ENCODE peak calls at places on chromosomes 12 and 14, in eight cellular contexts. R is tibial artery, Z is IMR-90, G is lower leg skin, C is fibroblast of mammary gland, Y is colonic mucosa, L is ascending aorta, A is left ventricle myocardium inferior. N is an unnamed sample.

GRCh38 chr12:114920828-114921579 is 237.0 kb upstream of the TBX3 start:
- DNase-seq in Z (peak), G (no peak), L (no peak), R (no peak), Y (no peak), A (no peak), C (peak), N (no peak)

GRCh38 chr12:112985655-112986290 is 7.5 kb downstream of the OAS2 start:
- DNase-seq in L (peak), C (no peak), G (no peak), R (no peak), Y (no peak), Z (no peak), A (no peak), N (no peak)

GRCh38 chr12:13000935-13001724 is 1.1 kb upstream of the HEBP1 start:
- DNase-seq in R (peak), G (peak), C (peak), A (peak), Y (peak), Z (peak), L (peak), N (peak)

GRCh38 chr14:77377502-77377844 is 294 bp downstream of the SAMD15 start:
- DNase-seq in C (no peak), G (no peak), Y (no peak), L (no peak), A (no peak), Z (no peak), R (no peak), N (no peak)

GRCh38 chr12:48764521-48764920 is 24.4 kb downstream of the ADCY6 start:
- DNase-seq in Y (peak), C (no peak), R (no peak), Z (no peak), G (no peak), L (no peak), A (no peak), N (no peak)

GRCh38 chr12:76180401-76181277 is 96.2 kb upstream of the NAP1L1 start:
- DNase-seq in Y (no peak), A (no peak), R (no peak), C (no peak), G (no peak), L (no peak), Z (no peak), N (no peak)

GRCh38 chr14:61435563-61436337 is 114.4 kb downstream of the PRKCH start:
- DNase-seq in C (peak), A (no peak), R (peak), L (no peak), Y (no peak), G (no peak), Z (no peak), N (no peak)

GRCh38 chr12:112121780-112122565 is 3.4 kb upstream of the TRAFD1 start:
- DNase-seq in L (peak), C (peak), R (peak), G (peak), Z (peak), A (peak), Y (peak), N (no peak)

GRCh38 chr14:95660550-95661515 is 25.4 kb upstream of the TCL1B start:
- DNase-seq in A (no peak), Y (no peak), G (peak), Z (no peak), R (no peak), C (peak), L (no peak), N (no peak)

GRCh38 chr14:105859717-105860614 is 333.6 kb downstream of the TMEM121 start:
- DNase-seq in L (peak), G (peak), Z (no peak), A (peak), Y (no peak), R (peak), C (no peak), N (peak)

GRCh38 chr12:79083181-79083580 is 218.6 kb downstream of the SYT1 start:
- DNase-seq in A (no peak), Z (peak), G (no peak), R (no peak), L (no peak), Y (no peak), C (peak), N (no peak)

GRCh38 chr12:89707992-89708792 is 446 bp downstream of the ATP2B1 start:
- DNase-seq in R (no peak), C (no peak), Y (peak), A (peak), L (peak), G (peak), Z (peak), N (peak)

GRCh38 chr12:124396544-124397398 is 101.9 kb downstream of the RFLNA start:
- DNase-seq in A (peak), R (peak), C (no peak), Y (peak), G (peak), L (no peak), Z (no peak), N (no peak)

GRCh38 chr14:76352639-76353281 is 23.2 kb upstream of the ESRRB start:
- DNase-seq in L (no peak), Z (peak), C (peak), A (peak), G (no peak), R (no peak), Y (peak), N (peak)

GRCh38 chr12:51958542-51958941 is 7.0 kb downstream of the ACVR1B start:
- DNase-seq in C (no peak), R (no peak), L (peak), G (peak), Z (no peak), Y (no peak), A (no peak), N (no peak)

GRCh38 chr12:31005944-31006361 is 67.7 kb upstream of the DDX11 start:
- DNase-seq in A (no peak), Z (peak), L (no peak), Y (no peak), G (peak), R (no peak), C (peak), N (no peak)

GRCh38 chr12:52285172-52285745 is 6.1 kb downstream of the KRT81 start:
- DNase-seq in Y (no peak), Z (peak), A (no peak), C (peak), L (no peak), G (peak), R (no peak), N (no peak)

GRCh38 chr14:33273978-33274377 is 335.3 kb downstream of the NPAS3 start:
- DNase-seq in C (no peak), Z (no peak), L (no peak), Y (no peak), R (no peak), A (no peak), G (no peak), N (no peak)

GRCh38 chr14:103232831-103233319 is 101.2 kb upstream of the EIF5 start:
- DNase-seq in A (no peak), Z (no peak), R (no peak), Y (no peak), C (no peak), L (no peak), G (peak), N (no peak)

GRCh38 chr14:89296281-89296745 is 120.7 kb downstream of the FOXN3 start:
- DNase-seq in C (no peak), G (no peak), A (no peak), R (no peak), Y (no peak), Z (no peak), L (no peak), N (no peak)

GRCh38 chr14:53108292-53108937 is 44.7 kb downstream of the DDHD1 start:
- DNase-seq in A (no peak), C (no peak), L (no peak), G (no peak), R (no peak), Y (no peak), Z (no peak), N (no peak)

GRCh38 chr14:102213470-102213869 is 73.8 kb downstream of the WDR20 start:
- DNase-seq in L (no peak), Y (no peak), Z (no peak), G (no peak), R (no peak), A (no peak), C (no peak), N (no peak)

GRCh38 chr12:105595440-105595839 is 264.9 kb downstream of the C12orf75 start:
- DNase-seq in L (no peak), C (no peak), G (no peak), Z (no peak), A (no peak), Y (no peak), R (no peak), N (no peak)

GRCh38 chr12:52004042-52004648 is 2.6 kb upstream of the TAMALIN start:
- DNase-seq in G (no peak), A (no peak), R (peak), Z (peak), L (peak), C (peak), Y (peak), N (no peak)

GRCh38 chr12:57655541-57656240 is 22.7 kb upstream of the B4GALNT1 start:
- DNase-seq in L (no peak), G (no peak), Z (no peak), Y (no peak), A (no peak), C (no peak), R (no peak), N (no peak)

GRCh38 chr12:122366685-122367475 is 55.6 kb downstream of the CLIP1 start:
- DNase-seq in G (peak), R (peak), L (no peak), A (no peak), Z (peak), Y (no peak), C (peak), N (no peak)

GRCh38 chr14:26872510-26872909 is 274.7 kb upstream of the NOVA1 start:
- DNase-seq in C (peak), L (no peak), Y (no peak), A (no peak), G (no peak), Z (no peak), R (no peak), N (no peak)

GRCh38 chr12:65208125-65208524 is 38.7 kb downstream of the LEMD3 start:
- DNase-seq in A (no peak), Y (no peak), Z (no peak), L (no peak), C (no peak), G (no peak), R (no peak), N (no peak)

GRCh38 chr14:102922490-102923200 is at the start of gene AMN:
- DNase-seq in Y (peak), Z (no peak), G (no peak), A (no peak), R (no peak), L (no peak), C (peak), N (no peak)

GRCh38 chr12:27814851-27815591 is 35.0 kb upstream of the MANSC4 start:
- DNase-seq in Z (peak), Y (no peak), A (no peak), L (peak), R (no peak), G (no peak), C (peak), N (no peak)

DNA sequence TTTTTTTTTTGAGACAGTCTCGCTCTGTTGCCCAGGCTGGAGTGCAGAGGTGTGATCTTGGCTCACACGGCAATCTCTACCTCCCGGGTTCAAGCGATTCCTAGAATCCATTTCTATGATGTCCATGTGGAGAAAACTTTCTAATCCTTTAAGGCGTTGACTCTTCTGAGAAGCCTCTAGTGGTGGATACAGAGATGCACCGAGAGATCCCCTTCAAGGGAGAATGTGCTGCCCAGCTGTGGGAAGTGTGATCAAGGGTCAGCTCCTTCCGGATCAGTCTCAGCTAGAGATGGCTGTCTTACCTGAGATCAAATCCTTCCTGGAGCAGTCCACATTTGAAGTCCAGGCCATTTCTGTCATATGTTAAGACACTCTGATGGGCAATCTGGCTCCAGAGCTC is 92.7 kb upstream of the HECTD1 start:
- DNase-seq in A (no peak), Y (no peak), R (no peak), G (no peak), Z (no peak), L (no peak), C (peak), N (no peak)
- TF ChIP-seq CTCF in A (no peak), Y (no peak), R (no peak), G (no peak), Z (peak), L (no peak), C (peak), N (no peak)

GRCh38 chr12:53465679-53466078 is 13.8 kb downstream of the PCBP2 start:
- DNase-seq in A (no peak), L (no peak), G (no peak), Z (no peak), R (no peak), C (no peak), Y (no peak), N (no peak)
- TF ChIP-seq CTCF in A (no peak), L (no peak), G (no peak), Z (no peak), R (no peak), C (no peak), Y (no peak), N (no peak)

DNA sequence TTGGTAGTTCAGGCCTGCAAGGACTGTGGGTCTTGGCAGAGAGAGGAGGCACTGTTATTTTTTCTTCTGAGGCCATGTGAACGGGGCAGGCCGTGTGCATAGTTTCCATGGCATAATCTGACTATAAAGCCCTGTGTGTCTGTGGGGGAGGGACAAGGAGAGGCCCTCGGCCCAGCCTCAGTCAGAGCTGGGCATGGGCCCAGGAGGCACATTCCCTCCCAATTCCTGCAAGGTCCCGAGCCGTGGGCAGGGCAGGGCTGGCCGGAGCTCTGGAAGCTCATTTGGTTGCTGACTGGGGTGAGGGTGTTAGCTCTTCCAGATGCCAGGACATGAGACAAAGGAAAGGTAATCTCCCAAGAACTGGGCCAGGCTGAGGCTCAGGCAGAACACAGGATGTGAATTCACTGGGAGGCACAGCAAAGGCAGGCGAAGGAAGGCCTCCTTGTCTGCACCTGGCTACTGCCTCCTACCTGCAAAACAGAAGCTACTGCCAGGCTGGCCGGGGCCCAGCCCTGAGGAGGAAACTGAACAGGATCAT is 22.0 kb upstream of the PLEKHG3 start:
- DNase-seq in Y (peak), R (peak), G (no peak), C (peak), Z (peak), L (peak), A (peak), N (no peak)
- TF ChIP-seq CTCF in Y (no peak), R (no peak), G (no peak), C (no peak), Z (no peak), L (no peak), A (no peak), N (no peak)

DNA sequence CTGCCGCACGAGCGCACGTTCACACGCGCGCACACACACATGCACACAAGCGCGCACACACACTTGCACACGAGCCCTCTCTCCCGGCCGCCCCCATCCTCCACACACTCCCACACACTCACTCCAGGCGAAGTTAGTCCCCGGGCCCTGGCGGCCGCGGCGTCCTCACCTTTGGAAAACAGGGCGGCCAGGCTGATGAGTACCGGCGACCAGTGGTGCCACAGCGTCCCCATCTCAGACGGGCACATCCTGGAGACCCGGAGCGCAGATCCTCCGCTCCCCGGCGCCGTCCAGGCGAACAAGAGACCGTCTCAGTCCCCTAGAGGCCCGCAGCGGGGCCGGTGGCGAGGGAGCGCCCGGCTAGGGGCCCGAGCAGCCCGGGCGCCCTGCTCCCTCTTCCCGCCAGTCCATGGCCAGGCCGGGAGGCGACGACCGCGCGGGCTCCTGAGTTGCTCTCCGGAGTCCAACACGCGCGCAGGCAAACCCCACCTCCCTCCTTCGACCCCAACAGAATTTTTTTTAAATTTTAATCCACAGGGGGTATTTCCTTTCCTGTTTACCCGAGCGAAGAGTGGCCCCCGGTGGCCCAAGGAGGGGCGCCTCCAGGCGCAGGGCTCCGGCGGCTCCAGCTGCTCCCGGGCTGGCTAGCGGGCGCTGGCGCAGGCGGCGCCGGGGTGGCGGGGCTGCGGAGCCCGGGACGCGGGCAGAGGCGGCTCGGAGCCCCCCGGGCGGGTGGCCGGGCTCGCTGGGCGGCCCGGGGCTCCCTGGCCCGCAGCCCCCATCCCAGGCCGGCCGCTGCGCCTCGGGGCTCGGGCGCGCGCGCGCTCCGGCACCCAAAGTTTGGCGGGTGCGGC is 506 bp downstream of the TMEM132D start:
- DNase-seq in Y (no peak), C (no peak), A (no peak), R (no peak), L (no peak), Z (no peak), G (no peak), N (no peak)
- TF ChIP-seq CTCF in Y (no peak), C (no peak), A (no peak), R (no peak), L (no peak), Z (no peak), G (no peak), N (no peak)

GRCh38 chr14:70692210-70692609 is 50.5 kb downstream of the TTC9 start:
- DNase-seq in C (no peak), A (peak), L (peak), R (peak), Y (no peak), Z (no peak), G (no peak), N (no peak)
- TF ChIP-seq CTCF in C (no peak), A (no peak), L (no peak), R (no peak), Y (no peak), Z (no peak), G (no peak), N (no peak)

DNA sequence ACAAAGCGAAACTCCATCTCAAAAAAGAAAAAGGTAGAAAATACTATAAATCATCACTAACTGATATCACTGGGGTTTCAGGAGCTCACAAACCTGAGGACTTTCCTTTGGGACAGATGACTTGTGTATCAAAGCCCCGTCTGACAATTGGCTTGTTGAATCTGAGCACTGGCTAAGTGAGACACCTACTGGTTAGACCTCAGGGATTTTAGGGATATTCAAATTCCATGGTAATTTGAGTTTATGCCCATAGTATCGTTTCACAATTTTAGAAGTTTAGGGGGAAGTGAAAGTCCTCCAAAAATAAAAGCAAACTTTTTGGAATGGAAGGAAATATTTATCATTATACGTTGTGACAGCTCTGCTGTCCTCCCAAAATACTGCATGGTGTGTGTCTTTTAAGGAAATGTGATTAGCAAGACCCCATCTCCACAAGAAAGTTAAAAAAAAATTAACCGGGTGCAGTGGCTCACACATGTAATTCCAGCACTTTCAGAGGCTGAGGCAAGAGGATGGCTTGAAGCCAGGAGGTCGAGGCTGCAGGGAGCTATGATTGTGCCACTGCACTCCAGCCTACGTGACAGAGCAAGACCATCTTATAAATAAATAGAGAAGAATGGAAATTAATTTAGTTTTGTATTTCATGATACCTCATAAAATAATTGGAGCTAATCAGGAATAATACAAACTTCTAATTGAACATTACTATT is 49.2 kb downstream of the FBXL14 start:
- DNase-seq in C (peak), A (peak), G (no peak), Z (peak), Y (no peak), L (no peak), R (peak), N (no peak)
- TF ChIP-seq CTCF in C (peak), A (peak), G (no peak), Z (peak), Y (peak), L (no peak), R (peak), N (no peak)

GRCh38 chr12:41269056-41269455 is 80.9 kb downstream of the PDZRN4 start:
- DNase-seq in L (no peak), G (no peak), A (no peak), Y (no peak), C (no peak), Z (no peak), R (no peak), N (no peak)

DNA sequence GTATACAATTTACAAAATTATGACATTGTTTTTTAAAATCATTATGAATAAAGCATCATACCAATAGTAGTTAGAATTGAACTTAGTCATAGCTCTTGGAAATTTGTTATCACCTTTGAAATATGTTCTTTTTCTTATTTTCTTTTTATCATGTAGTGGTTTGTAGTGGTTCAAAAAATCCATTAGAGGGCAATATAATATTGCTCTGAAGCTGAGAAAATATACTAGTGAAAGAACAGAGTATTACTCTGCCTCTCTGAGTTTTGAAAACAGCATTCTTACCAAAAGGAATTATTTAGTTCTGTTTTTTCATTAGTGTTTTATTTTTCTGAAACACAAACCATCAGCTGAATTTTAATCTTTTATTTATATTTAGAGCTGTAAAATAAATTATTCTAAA is 76.2 kb downstream of the PDZRN4 start:
- DNase-seq in Y (no peak), R (no peak), G (no peak), C (peak), L (no peak), Z (no peak), A (no peak), N (no peak)
- TF ChIP-seq CTCF in Y (no peak), R (peak), G (no peak), C (peak), L (peak), Z (peak), A (peak), N (no peak)

GRCh38 chr12:108491256-108491655 is 23.8 kb upstream of the FICD start:
- DNase-seq in Y (no peak), Z (no peak), C (no peak), G (no peak), R (no peak), L (no peak), A (no peak), N (no peak)

GRCh38 chr12:108495823-108496579 is 19.1 kb upstream of the FICD start:
- DNase-seq in Y (no peak), C (no peak), R (no peak), Z (no peak), G (peak), A (no peak), L (no peak), N (no peak)

GRCh38 chr12:108498136-108498535 is 16.9 kb upstream of the FICD start:
- DNase-seq in A (no peak), L (no peak), Y (no peak), R (no peak), C (no peak), G (no peak), Z (no peak), N (no peak)

GRCh38 chr12:108495054-108495453 is 20.0 kb upstream of the FICD start:
- DNase-seq in L (no peak), R (no peak), G (peak), A (no peak), C (peak), Z (peak), Y (no peak), N (peak)
- TF ChIP-seq CTCF in L (no peak), R (peak), G (no peak), A (peak), C (peak), Z (peak), Y (peak), N (peak)